ENCODE peak calls at places on chromosomes 13 and 19, in nine cellular contexts. T is spleen; X is activated naive CD4-positive, alpha-beta T cell; U is activated CD4-positive, CD25-positive, alpha-beta regulatory T cell treated with anti-CD3 and anti-CD28 coated beads, Interleukin-2, amount 50 U/mL, for 16 hours; Z is suprapubic skin; A is stimulated activated CD4-positive, alpha-beta T cell treated with anti-CD3 and anti-CD28 coated beads, Interleukin-15, amount 100 ng/mL, for 24 hours; C is occipital lobe; W is T-helper 22 cell; D is activated CD4-positive, alpha-beta T cell treated with anti-CD3 and anti-CD28 coated beads, Interleukin-2, amount 50 U/mL, for 48 hours. O is an unnamed sample.

GRCh38 chr19:10010247-10010691 is at the start of gene COL5A3:
- DNase-seq in C (no peak), W (no peak), T (no peak), D (no peak), A (no peak), Z (no peak), U (no peak), X (no peak), O (no peak)

GRCh38 chr19:9584073-9584833 is at the start of gene ZNF121:
- DNase-seq in X (peak), T (peak), W (peak), Z (peak), D (peak), A (peak), C (peak), U (peak), O (peak)

GRCh38 chr13:30601836-30602235 is 15.9 kb upstream of the USPL1 start:
- DNase-seq in C (no peak), T (no peak), W (no peak), D (no peak), X (no peak), Z (no peak), A (no peak), U (no peak), O (no peak)

GRCh38 chr13:107119989-107120881 is 552.3 kb upstream of the ARGLU1 start:
- DNase-seq in W (no peak), A (no peak), C (no peak), X (no peak), Z (no peak), T (no peak), D (no peak), U (no peak), O (no peak)

GRCh38 chr13:68588623-68589022 is 1358.5 kb upstream of the PCDH9 start:
- DNase-seq in U (no peak), W (no peak), Z (no peak), D (no peak), X (no peak), A (no peak), C (no peak), T (no peak), O (peak)

GRCh38 chr13:41159174-41159573 is 26.6 kb upstream of the KBTBD6 start:
- DNase-seq in Z (no peak), D (no peak), T (no peak), X (no peak), C (no peak), U (no peak), W (no peak), A (no peak), O (no peak)

GRCh38 chr13:47829684-47830083 is 171.4 kb downstream of the SUCLA2 start:
- DNase-seq in U (no peak), X (no peak), Z (no peak), C (no peak), T (no peak), D (no peak), W (no peak), A (no peak), O (no peak)

GRCh38 chr19:49592486-49593232 is 1.7 kb downstream of the PRR12 start:
- DNase-seq in A (peak), T (peak), Z (no peak), D (peak), X (no peak), W (no peak), C (no peak), U (no peak), O (no peak)

GRCh38 chr19:5503598-5503997 is 48.4 kb downstream of the ZNRF4 start:
- DNase-seq in A (no peak), W (no peak), T (no peak), C (no peak), U (no peak), Z (no peak), X (no peak), D (no peak), O (no peak)